ENCODE peak calls at places on chromosomes 16 and 17, in seven cellular contexts. One of them, this sample, is unnamed. For H3K4me1 and H3K36me3, the result is how much of the 10 kb centered on the place peaks cover.

GRCh38 chr17:75573994-75574393 is 13.6 kb upstream of the MYO15B start:
- DNase-seq in CD8-positive, alpha-beta T cell: no peak
- DNase-seq in psoas muscle: no peak
- DNase-seq in heart left ventricle: no peak
- DNase-seq in upper lobe of right lung: no peak
- DNase-seq in neural progenitor cell: no peak
- DNase-seq in thoracic aorta: no peak
- DNase-seq in this sample: no peak

GRCh38 chr16:19859166-19859565 is 25.5 kb downstream of the GPRC5B start:
- DNase-seq in heart left ventricle: no peak
- DNase-seq in neural progenitor cell: no peak
- DNase-seq in upper lobe of right lung: no peak
- DNase-seq in CD8-positive, alpha-beta T cell: no peak
- DNase-seq in psoas muscle: no peak
- DNase-seq in thoracic aorta: no peak
- DNase-seq in this sample: no peak

GRCh38 chr16:78122774-78123315 is 23.4 kb downstream of the WWOX start:
- DNase-seq in heart left ventricle: no peak
- DNase-seq in CD8-positive, alpha-beta T cell: no peak
- DNase-seq in upper lobe of right lung: no peak
- DNase-seq in neural progenitor cell: peak
- DNase-seq in psoas muscle: peak
- DNase-seq in thoracic aorta: no peak
- DNase-seq in this sample: no peak

GRCh38 chr17:55275894-55276804 is 11.4 kb downstream of the HLF start:
- DNase-seq in thoracic aorta: peak
- DNase-seq in heart left ventricle: peak
- DNase-seq in psoas muscle: no peak
- DNase-seq in neural progenitor cell: no peak
- DNase-seq in upper lobe of right lung: no peak
- DNase-seq in CD8-positive, alpha-beta T cell: no peak
- DNase-seq in this sample: no peak

GRCh38 chr17:27526603-27527002 is 70.4 kb downstream of the KSR1 start:
- DNase-seq in heart left ventricle: no peak
- DNase-seq in thoracic aorta: no peak
- DNase-seq in CD8-positive, alpha-beta T cell: no peak
- DNase-seq in upper lobe of right lung: peak
- DNase-seq in neural progenitor cell: peak
- DNase-seq in psoas muscle: peak
- DNase-seq in this sample: no peak

GRCh38 chr16:55944377-55944802 is 69.2 kb upstream of the CES5A start:
- DNase-seq in heart left ventricle: peak
- DNase-seq in thoracic aorta: peak
- DNase-seq in neural progenitor cell: peak
- DNase-seq in psoas muscle: peak
- DNase-seq in CD8-positive, alpha-beta T cell: peak
- DNase-seq in upper lobe of right lung: no peak
- DNase-seq in this sample: no peak

GRCh38 chr17:14270508-14270907 is 30.4 kb upstream of the HS3ST3B1 start:
- DNase-seq in thoracic aorta: no peak
- DNase-seq in CD8-positive, alpha-beta T cell: no peak
- DNase-seq in psoas muscle: no peak
- DNase-seq in upper lobe of right lung: no peak
- DNase-seq in neural progenitor cell: no peak
- DNase-seq in heart left ventricle: no peak
- DNase-seq in this sample: no peak

GRCh38 chr16:2095315-2095853 is 40.3 kb downstream of the PKD1 start:
- DNase-seq in neural progenitor cell: no peak
- DNase-seq in heart left ventricle: no peak
- DNase-seq in CD8-positive, alpha-beta T cell: no peak
- DNase-seq in psoas muscle: no peak
- DNase-seq in upper lobe of right lung: no peak
- DNase-seq in thoracic aorta: no peak
- DNase-seq in this sample: no peak

GRCh38 chr16:943971-944370 is 26.8 kb downstream of the LMF1 start:
- DNase-seq in psoas muscle: no peak
- DNase-seq in heart left ventricle: peak
- DNase-seq in CD8-positive, alpha-beta T cell: no peak
- DNase-seq in upper lobe of right lung: no peak
- DNase-seq in neural progenitor cell: no peak
- DNase-seq in thoracic aorta: no peak
- DNase-seq in this sample: no peak

GRCh38 chr16:31242197-31242596 is 17.6 kb upstream of the ITGAM start:
- DNase-seq in CD8-positive, alpha-beta T cell: no peak
- DNase-seq in neural progenitor cell: no peak
- DNase-seq in psoas muscle: no peak
- DNase-seq in upper lobe of right lung: no peak
- DNase-seq in heart left ventricle: no peak
- DNase-seq in thoracic aorta: no peak
- DNase-seq in this sample: no peak

GRCh38 chr17:82079001-82079677 is 13.5 kb upstream of the DUS1L start:
- DNase-seq in heart left ventricle: no peak
- DNase-seq in psoas muscle: no peak
- DNase-seq in neural progenitor cell: no peak
- DNase-seq in upper lobe of right lung: no peak
- DNase-seq in thoracic aorta: no peak
- DNase-seq in CD8-positive, alpha-beta T cell: no peak
- DNase-seq in this sample: no peak

GRCh38 chr16:3645504-3646347 is 8.8 kb upstream of the DNASE1 start:
- DNase-seq in heart left ventricle: no peak
- DNase-seq in upper lobe of right lung: peak
- DNase-seq in thoracic aorta: no peak
- DNase-seq in psoas muscle: no peak
- DNase-seq in neural progenitor cell: peak
- DNase-seq in CD8-positive, alpha-beta T cell: no peak
- DNase-seq in this sample: no peak

GRCh38 chr16:69120096-69120664 is 12.2 kb downstream of the CHTF8 start:
- DNase-seq in CD8-positive, alpha-beta T cell: no peak
- DNase-seq in neural progenitor cell: no peak
- DNase-seq in upper lobe of right lung: peak
- DNase-seq in thoracic aorta: no peak
- DNase-seq in psoas muscle: no peak
- DNase-seq in heart left ventricle: no peak
- DNase-seq in this sample: no peak

GRCh38 chr17:15265131-15265530 is at the start of gene PMP22:
- DNase-seq in neural progenitor cell: no peak
- DNase-seq in heart left ventricle: peak
- DNase-seq in CD8-positive, alpha-beta T cell: no peak
- DNase-seq in thoracic aorta: no peak
- DNase-seq in psoas muscle: peak
- DNase-seq in upper lobe of right lung: no peak
- DNase-seq in this sample: no peak

GRCh38 chr16:27378871-27379580 is 22.9 kb upstream of the IL21R start:
- DNase-seq in upper lobe of right lung: no peak
- DNase-seq in thoracic aorta: no peak
- DNase-seq in CD8-positive, alpha-beta T cell: no peak
- DNase-seq in neural progenitor cell: no peak
- DNase-seq in psoas muscle: no peak
- DNase-seq in heart left ventricle: no peak
- DNase-seq in this sample: no peak

GRCh38 chr17:40534431-40535189 is 30.7 kb downstream of the CCR7 start:
- DNase-seq in psoas muscle: no peak
- DNase-seq in CD8-positive, alpha-beta T cell: no peak
- DNase-seq in thoracic aorta: no peak
- DNase-seq in upper lobe of right lung: peak
- DNase-seq in heart left ventricle: peak
- DNase-seq in neural progenitor cell: no peak
- DNase-seq in this sample: no peak

DNA sequence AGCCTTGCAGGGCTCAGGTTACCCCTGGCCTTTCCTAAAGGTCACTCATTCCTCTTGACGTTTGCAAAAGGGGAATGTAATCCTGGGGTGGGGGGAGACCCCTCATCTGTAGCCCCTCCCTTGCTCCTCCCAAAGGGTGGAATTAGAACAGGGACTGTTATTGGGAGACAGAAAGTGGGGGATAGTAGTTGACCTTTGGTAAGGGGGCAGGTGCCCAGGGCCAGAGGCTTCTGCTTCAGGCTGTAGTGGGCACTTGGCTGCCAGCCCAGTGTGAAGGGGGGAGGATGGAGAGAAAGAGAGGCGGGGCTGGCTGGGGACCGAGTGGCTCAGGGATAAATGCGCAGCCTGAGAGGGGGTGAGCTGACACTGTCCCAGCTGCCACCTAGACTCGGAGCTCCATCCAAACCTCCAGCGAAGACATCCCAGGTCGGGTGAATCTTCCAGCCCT is at the start of gene ENO3:
- DNase-seq in thoracic aorta: no peak
- DNase-seq in heart left ventricle: peak
- DNase-seq in psoas muscle: peak
- DNase-seq in neural progenitor cell: peak
- DNase-seq in upper lobe of right lung: no peak
- DNase-seq in CD8-positive, alpha-beta T cell: no peak
- DNase-seq in this sample: no peak
- H3K4me1 ChIP-seq in thoracic aorta: under half
- H3K4me1 ChIP-seq in heart left ventricle: half or more
- H3K4me1 ChIP-seq in psoas muscle: under half
- H3K4me1 ChIP-seq in neural progenitor cell: under half
- H3K4me1 ChIP-seq in upper lobe of right lung: under half
- H3K4me1 ChIP-seq in CD8-positive, alpha-beta T cell: under half
- H3K4me1 ChIP-seq in this sample: under half

DNA sequence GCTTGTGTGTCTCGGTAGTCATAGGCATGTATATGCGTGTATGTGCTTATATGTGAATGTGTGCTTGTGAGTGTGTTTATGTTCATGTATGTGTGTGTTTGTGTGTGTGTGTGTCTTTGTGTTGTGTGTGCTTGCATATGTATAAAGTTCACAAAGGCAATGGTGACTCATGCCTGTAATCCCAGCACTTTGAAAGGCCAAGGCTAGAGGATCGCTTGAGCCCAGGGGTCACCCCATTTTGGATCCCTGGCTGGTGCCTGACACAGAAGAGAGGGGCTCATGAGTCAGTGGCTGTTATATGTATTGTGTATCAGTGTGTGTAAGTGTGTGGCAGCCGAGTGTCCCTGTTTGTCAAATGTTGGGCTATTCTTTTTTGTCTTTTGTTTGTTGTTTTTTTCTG is 69.3 kb downstream of the ABCC1 start:
- DNase-seq in psoas muscle: no peak
- DNase-seq in heart left ventricle: no peak
- DNase-seq in thoracic aorta: no peak
- DNase-seq in upper lobe of right lung: no peak
- DNase-seq in neural progenitor cell: no peak
- DNase-seq in CD8-positive, alpha-beta T cell: no peak
- DNase-seq in this sample: no peak
- H3K27ac ChIP-seq in psoas muscle: no peak
- H3K27ac ChIP-seq in heart left ventricle: no peak
- H3K27ac ChIP-seq in thoracic aorta: peak
- H3K27ac ChIP-seq in upper lobe of right lung: no peak
- H3K27ac ChIP-seq in neural progenitor cell: no peak
- H3K27ac ChIP-seq in CD8-positive, alpha-beta T cell: no peak
- H3K27ac ChIP-seq in this sample: peak

GRCh38 chr17:7575959-7576358 is 3.5 kb upstream of the CD68 start:
- DNase-seq in neural progenitor cell: no peak
- DNase-seq in CD8-positive, alpha-beta T cell: no peak
- DNase-seq in upper lobe of right lung: no peak
- DNase-seq in heart left ventricle: no peak
- DNase-seq in psoas muscle: no peak
- DNase-seq in thoracic aorta: no peak
- DNase-seq in this sample: no peak
- H3K36me3 ChIP-seq in neural progenitor cell: under half
- H3K36me3 ChIP-seq in CD8-positive, alpha-beta T cell: half or more
- H3K36me3 ChIP-seq in upper lobe of right lung: half or more
- H3K36me3 ChIP-seq in heart left ventricle: under half
- H3K36me3 ChIP-seq in psoas muscle: half or more
- H3K36me3 ChIP-seq in thoracic aorta: half or more
- H3K36me3 ChIP-seq in this sample: under half

DNA sequence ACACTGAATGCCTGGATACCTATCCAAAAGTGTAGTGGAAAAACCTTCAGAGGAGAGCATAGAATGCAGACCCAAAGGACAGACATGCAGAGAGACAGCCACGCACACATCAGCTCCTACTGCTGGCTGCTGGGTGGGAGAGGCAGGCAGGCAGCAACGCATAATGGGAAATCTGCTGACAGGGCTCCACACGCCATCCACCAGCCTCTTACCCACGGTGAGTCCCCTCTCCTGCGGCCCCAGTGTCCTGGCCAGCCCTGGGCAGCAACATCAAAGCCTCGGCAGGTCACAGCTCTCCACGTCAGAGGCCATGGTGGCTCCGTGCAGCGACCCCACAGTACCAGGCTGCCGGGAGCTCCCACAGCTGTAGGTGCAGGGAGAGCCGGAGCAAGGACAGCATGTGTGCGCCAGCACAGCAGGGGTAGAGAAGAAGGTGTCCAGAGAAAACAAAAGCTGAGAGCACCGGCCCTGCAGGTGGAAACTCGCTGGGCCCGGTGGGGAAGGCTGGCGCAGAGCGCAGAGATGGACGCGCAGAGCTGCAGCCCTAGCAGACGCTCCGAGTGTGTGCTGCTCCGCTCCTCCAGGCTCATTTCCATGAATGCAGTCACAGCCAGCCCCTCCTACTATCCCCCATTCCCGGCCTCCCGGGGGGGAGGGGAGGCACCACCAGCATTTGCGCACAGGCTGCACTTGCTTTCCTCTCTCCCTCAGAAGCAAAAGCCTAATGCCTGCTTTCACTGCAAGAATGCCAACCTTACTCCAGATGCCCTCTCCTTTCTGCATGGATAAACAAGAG is 58.9 kb downstream of the CYTH1 start:
- DNase-seq in psoas muscle: peak
- DNase-seq in thoracic aorta: no peak
- DNase-seq in neural progenitor cell: peak
- DNase-seq in heart left ventricle: peak
- DNase-seq in CD8-positive, alpha-beta T cell: no peak
- DNase-seq in upper lobe of right lung: no peak
- DNase-seq in this sample: no peak
- H3K4me1 ChIP-seq in psoas muscle: half or more
- H3K4me1 ChIP-seq in thoracic aorta: under half
- H3K4me1 ChIP-seq in neural progenitor cell: under half
- H3K4me1 ChIP-seq in heart left ventricle: half or more
- H3K4me1 ChIP-seq in CD8-positive, alpha-beta T cell: half or more
- H3K4me1 ChIP-seq in upper lobe of right lung: half or more
- H3K4me1 ChIP-seq in this sample: half or more